ENCODE peak calls at places on chromosomes 13 and 19, in five cellular contexts. Z is neural progenitor cell, W is PC-3, H is HCT116, X is MM.1S. V is an unnamed sample.
A peak's percentile ranks its signal among the peaks of the same experiment; 100 is the strongest.

GRCh38 chr19:5407356-5407755 is 47.9 kb upstream of the ZNRF4 start:
- DNase-seq in Z (peak; percentile 49), W (peak; percentile 35), H (peak; percentile 74), X (no peak), V (no peak)

GRCh38 chr19:366951-367350 is 22.4 kb upstream of the MIER2 start:
- DNase-seq in Z (no peak), W (no peak), H (no peak), X (no peak), V (no peak)

GRCh38 chr13:113843063-113843654 is 20.7 kb downstream of the GAS6 start:
- DNase-seq in Z (no peak), W (no peak), H (no peak), X (no peak), V (no peak)

GRCh38 chr13:97566907-97567306 is 132.9 kb downstream of the RAP2A start:
- DNase-seq in Z (no peak), W (no peak), H (no peak), X (no peak), V (no peak)

GRCh38 chr13:52371736-52372247 is 34.2 kb downstream of the THSD1 start:
- DNase-seq in Z (peak; percentile 20), W (peak; percentile 59), H (peak; percentile 37), X (no peak), V (no peak)

GRCh38 chr19:2305974-2306806 is 1.8 kb downstream of the LINGO3 start:
- DNase-seq in Z (no peak), W (no peak), H (no peak), X (no peak), V (no peak)

GRCh38 chr19:30323904-30324303 is 48.3 kb upstream of the ZNF536 start:
- DNase-seq in Z (no peak), W (no peak), H (no peak), X (no peak), V (no peak)

GRCh38 chr19:8323781-8324185 is 2.5 kb downstream of the RPS28 start:
- DNase-seq in Z (no peak), W (no peak), H (no peak), X (no peak), V (no peak)

GRCh38 chr13:94613051-94613450 is 11.4 kb downstream of the GPR180 start:
- DNase-seq in Z (no peak), W (no peak), H (no peak), X (no peak), V (no peak)

GRCh38 chr13:59527500-59527899 is 636.2 kb downstream of the DIAPH3 start:
- DNase-seq in Z (no peak), W (no peak), H (no peak), X (no peak), V (no peak)

GRCh38 chr13:61777902-61778301 is 362.3 kb upstream of the PCDH20 start:
- DNase-seq in Z (no peak), W (no peak), H (no peak), X (no peak), V (no peak)

GRCh38 chr19:383922-384800 is 24.8 kb downstream of the C2CD4C start:
- DNase-seq in Z (peak; percentile 77), W (no peak), H (no peak), X (no peak), V (peak; percentile 49)

GRCh38 chr19:39474139-39474620 is 6.5 kb upstream of the TIMM50 start:
- DNase-seq in Z (peak; percentile 77), W (peak; percentile 26), H (no peak), X (peak; percentile 18), V (peak; percentile 74)

GRCh38 chr13:109088528-109088927 is 459.1 kb downstream of the MYO16 start:
- DNase-seq in Z (peak; percentile 5), W (no peak), H (no peak), X (no peak), V (no peak)

DNA sequence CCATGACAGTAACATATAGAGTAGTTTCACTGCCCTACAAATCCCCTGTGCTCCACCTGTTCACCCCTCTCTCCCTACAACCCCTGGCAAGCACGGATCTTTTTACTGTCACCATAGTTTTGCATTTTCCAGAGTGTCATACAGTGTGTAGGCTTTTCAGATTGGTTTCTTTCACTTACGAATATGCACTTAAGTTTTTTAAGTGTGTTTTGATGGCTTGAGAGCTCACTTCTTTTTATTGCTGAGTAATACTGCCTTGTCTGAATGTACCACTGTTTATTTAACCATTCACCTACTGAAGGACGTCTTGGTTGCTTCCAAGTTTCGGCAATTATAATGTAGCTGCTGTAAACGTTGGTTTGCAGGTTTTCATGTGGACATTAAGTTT is 175.1 kb downstream of the ITGBL1 start:
- DNase-seq in Z (no peak), W (peak; percentile 55), H (no peak), X (peak; percentile 23), V (no peak)
- H3K4me2 ChIP-seq in Z (no peak overlapping the region), W (peak overlapping the region; percentile 89), H (no peak overlapping the region), X (peak overlapping the region; percentile 39), V (peak overlapping the region; percentile 62)

DNA sequence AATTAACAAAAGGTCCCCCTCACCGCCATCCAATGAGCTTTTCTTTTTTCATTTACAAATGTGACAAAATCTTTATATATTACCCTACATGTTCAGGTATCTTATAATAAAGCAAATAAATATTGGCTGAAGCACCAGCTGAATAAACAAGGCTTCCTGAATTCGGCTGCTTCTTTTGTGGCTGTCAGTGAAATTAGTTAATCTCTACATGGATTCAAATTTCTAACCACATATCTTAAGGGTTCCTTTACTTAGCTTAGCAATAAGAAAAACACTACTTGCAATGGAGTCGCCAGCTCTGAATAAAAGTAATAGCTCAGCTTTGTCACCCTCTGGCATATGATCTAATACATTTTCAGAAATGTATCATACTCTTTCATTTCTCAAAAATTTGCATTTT is 104.3 kb downstream of the CCNA1 start:
- DNase-seq in Z (no peak), W (no peak), H (no peak), X (no peak), V (no peak)
- TF ChIP-seq EZH2phosphoT487 in Z (no peak), W (no peak), H (no peak), X (no peak), V (no peak)

DNA sequence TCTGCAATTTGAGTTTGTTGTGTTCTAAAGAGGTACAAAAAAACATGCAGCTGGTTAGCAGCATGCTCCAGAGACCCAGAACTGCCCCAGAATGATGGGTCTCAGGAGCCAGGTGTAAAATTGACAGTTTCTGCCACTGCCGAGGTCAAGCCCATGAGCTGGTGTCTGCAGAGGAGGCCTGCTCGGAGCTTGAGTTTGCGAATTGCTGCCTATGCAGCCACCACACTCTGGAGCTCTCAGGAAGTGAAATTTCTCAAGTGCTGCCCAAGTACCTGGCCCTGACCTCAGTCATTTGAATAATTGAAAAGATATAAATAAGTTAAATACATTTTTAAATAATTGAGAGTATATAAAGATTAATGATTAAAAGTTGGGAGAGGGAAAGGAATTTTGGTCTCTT is 66.4 kb downstream of the ZAR1L start:
- DNase-seq in Z (no peak), W (no peak), H (no peak), X (peak; percentile 76), V (no peak)
- TF ChIP-seq CTCF in Z (no peak), W (no peak), H (no peak), X (no peak), V (no peak)

DNA sequence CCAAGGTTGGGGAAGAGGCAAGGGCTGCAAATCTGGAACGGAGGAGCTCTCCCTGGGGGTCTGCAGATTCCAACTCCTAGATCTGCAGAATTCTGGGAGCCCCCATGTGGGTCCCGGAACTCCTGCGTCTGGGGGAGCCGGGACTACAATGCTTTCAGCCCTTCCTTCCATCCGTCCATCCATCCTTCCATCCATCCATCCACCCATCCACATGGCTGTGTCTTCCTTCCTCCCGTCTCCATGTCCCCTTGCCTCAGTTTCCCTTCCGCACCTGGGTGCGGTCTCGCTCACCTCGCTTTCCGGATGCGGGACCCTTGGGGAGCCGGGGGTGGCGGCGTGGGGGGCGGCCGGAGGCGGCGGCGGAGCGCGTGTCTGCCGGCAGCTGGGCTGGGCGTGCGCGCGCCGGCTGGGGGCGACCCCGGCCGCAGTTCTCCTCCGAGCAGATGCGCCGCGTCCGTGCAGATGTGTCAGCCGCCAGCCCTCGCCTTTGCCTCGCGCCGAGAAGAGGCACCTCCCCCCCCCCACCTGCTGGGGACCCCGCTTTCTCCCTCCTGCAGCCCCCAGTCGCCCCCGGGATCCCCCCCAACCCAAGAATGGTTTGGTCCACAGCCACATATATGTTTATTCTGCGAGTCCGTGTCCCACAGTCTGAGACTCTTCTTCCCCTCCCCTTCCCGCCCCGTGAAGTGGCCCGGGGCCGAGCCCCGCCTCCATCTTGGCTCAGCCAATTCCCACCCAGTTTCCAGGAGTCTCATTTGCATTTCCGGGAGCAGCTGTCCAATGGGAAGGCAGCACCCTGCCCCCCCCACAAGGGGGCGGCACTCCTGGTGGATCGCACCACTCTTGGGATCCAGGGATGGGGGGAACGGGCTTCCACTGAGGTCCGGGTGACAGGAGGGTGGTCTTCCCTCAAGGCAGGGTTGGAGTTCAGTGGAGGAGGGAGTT is 8.8 kb downstream of the ISOC2 start:
- DNase-seq in Z (peak; percentile 94), W (peak; percentile 57), H (no peak), X (no peak), V (peak; percentile 78)
- H3K4me2 ChIP-seq in Z (peak overlapping the region; percentile 90), W (no peak overlapping the region), H (no peak overlapping the region), X (no peak overlapping the region), V (peak overlapping the region; percentile 89)

GRCh38 chr13:33188093-33188882 is 97.3 kb downstream of the STARD13 start:
- DNase-seq in Z (no peak), W (peak; percentile 20), H (no peak), X (peak; percentile 53), V (no peak)

GRCh38 chr13:33184530-33184929 is 101.0 kb downstream of the STARD13 start:
- DNase-seq in Z (no peak), W (no peak), H (no peak), X (no peak), V (no peak)

GRCh38 chr13:33189470-33189869 is 96.1 kb downstream of the STARD13 start:
- DNase-seq in Z (no peak), W (no peak), H (no peak), X (no peak), V (no peak)

GRCh38 chr13:33185853-33186252 is 99.7 kb downstream of the STARD13 start:
- DNase-seq in Z (no peak), W (no peak), H (no peak), X (no peak), V (no peak)

DNA sequence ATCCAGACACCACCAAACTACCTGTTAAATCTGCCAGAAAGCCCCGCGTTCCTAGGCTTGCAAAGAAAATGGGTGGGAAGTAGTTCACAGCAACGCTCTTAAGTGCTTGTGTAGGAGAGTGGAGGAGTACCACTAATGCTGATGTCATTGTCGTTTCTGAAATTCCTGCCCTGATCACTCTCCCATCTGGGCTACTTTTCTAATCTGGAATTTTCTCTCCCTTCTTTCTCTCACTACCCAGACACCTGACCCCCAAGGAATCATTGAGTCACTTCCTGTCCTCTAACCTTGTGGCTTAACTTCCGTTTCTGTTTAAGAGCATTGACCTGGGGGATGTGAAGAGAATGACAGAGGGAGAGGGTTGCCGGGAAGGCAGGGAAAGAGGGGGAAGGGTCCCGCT is 98.7 kb downstream of the STARD13 start:
- DNase-seq in Z (no peak), W (peak; percentile 17), H (no peak), X (no peak), V (no peak)
- TF ChIP-seq EZH2phosphoT487 in Z (no peak), W (no peak), H (no peak), X (no peak), V (no peak)

V was measured in hepatocyte.